ENCODE peak calls at places on chromosomes 5 and 9, in seven cellular contexts. M is astrocyte of the spinal cord, P is PC-3, X is GM23338, V is GM12864, Z is endothelial cell, F is GM12865. R is an unnamed sample.
A peak's percentile ranks its signal among the peaks of the same experiment; 100 is the strongest.

GRCh38 chr5:177402271-177403043 is 2.0 kb upstream of the PFN3 start:
- DNase-seq in M (no peak), P (peak; percentile 88), X (peak; percentile 97), V (no peak), Z (peak; percentile 61), F (peak; percentile 74), R (peak; percentile 93)

GRCh38 chr9:97475079-97475478 is 26.4 kb upstream of the TMOD1 start:
- DNase-seq in M (peak; percentile 10), P (peak; percentile 39), X (no peak), V (no peak), Z (no peak), F (no peak), R (no peak)

GRCh38 chr9:108290839-108291585 is 564.8 kb downstream of the ACTL7B start:
- DNase-seq in M (peak; percentile 3), P (no peak), X (no peak), V (no peak), Z (no peak), F (peak; percentile 40), R (no peak)

GRCh38 chr9:92633879-92634278 is 36.1 kb downstream of the IPPK start:
- DNase-seq in M (no peak), P (no peak), X (no peak), V (no peak), Z (no peak), F (no peak), R (no peak)

GRCh38 chr5:1103505-1104326 is 8.1 kb downstream of the SLC12A7 start:
- DNase-seq in M (no peak), P (no peak), X (no peak), V (no peak), Z (no peak), F (no peak), R (no peak)

GRCh38 chr9:100652850-100653249 is 75.0 kb downstream of the CAVIN4 start:
- DNase-seq in M (no peak), P (no peak), X (no peak), V (no peak), Z (no peak), F (no peak), R (no peak)

GRCh38 chr5:167511-167910 is 23.8 kb upstream of the LRRC14B start:
- DNase-seq in M (no peak), P (no peak), X (no peak), V (no peak), Z (no peak), F (no peak), R (no peak)

GRCh38 chr9:134433909-134434895 is 107.9 kb downstream of the RXRA start:
- DNase-seq in M (no peak), P (no peak), X (no peak), V (no peak), Z (no peak), F (no peak), R (no peak)

GRCh38 chr9:21317956-21318923 is 13.1 kb upstream of the IFNA5 start:
- DNase-seq in M (peak; percentile 55), P (peak; percentile 64), X (peak; percentile 67), V (no peak), Z (peak; percentile 38), F (peak; percentile 57), R (peak; percentile 19)

GRCh38 chr5:52994266-52994665 is 5.1 kb downstream of the ITGA2 start:
- DNase-seq in M (no peak), P (no peak), X (no peak), V (no peak), Z (no peak), F (no peak), R (no peak)

GRCh38 chr5:67233075-67233474 is 36.5 kb upstream of the CD180 start:
- DNase-seq in M (peak; percentile 61), P (no peak), X (peak; percentile 57), V (no peak), Z (no peak), F (no peak), R (no peak)

GRCh38 chr9:104778802-104779201 is 14.9 kb downstream of the NIPSNAP3B start:
- DNase-seq in M (no peak), P (no peak), X (no peak), V (no peak), Z (no peak), F (no peak), R (no peak)

GRCh38 chr5:102772273-102772672 is 17.2 kb downstream of the PAM start:
- DNase-seq in M (no peak), P (no peak), X (no peak), V (no peak), Z (no peak), F (no peak), R (no peak)

GRCh38 chr9:18829858-18830257 is 203.2 kb downstream of the SAXO1 start:
- DNase-seq in M (peak; percentile 78), P (no peak), X (no peak), V (no peak), Z (no peak), F (no peak), R (no peak)

GRCh38 chr5:107542428-107542827 is 128.3 kb downstream of the EFNA5 start:
- DNase-seq in M (peak; percentile 92), P (peak; percentile 96), X (no peak), V (no peak), Z (no peak), F (peak; percentile 81), R (peak; percentile 89)

GRCh38 chr5:135189024-135189423 is 155.0 kb upstream of the PITX1 start:
- DNase-seq in M (no peak), P (no peak), X (no peak), V (no peak), Z (no peak), F (no peak), R (no peak)

GRCh38 chr5:82306151-82306550 is 28.0 kb upstream of the RPS23 start:
- DNase-seq in M (no peak), P (no peak), X (no peak), V (no peak), Z (no peak), F (no peak), R (no peak)

GRCh38 chr9:131876486-131876885 is 136.6 kb upstream of the RAPGEF1 start:
- DNase-seq in M (no peak), P (no peak), X (no peak), V (no peak), Z (no peak), F (no peak), R (no peak)

GRCh38 chr5:53048248-53048647 is 59.1 kb downstream of the ITGA2 start:
- DNase-seq in M (no peak), P (no peak), X (no peak), V (no peak), Z (no peak), F (no peak), R (no peak)

GRCh38 chr5:55911784-55912653 is 60.9 kb downstream of the IL31RA start:
- DNase-seq in M (peak; percentile 28), P (no peak), X (no peak), V (no peak), Z (no peak), F (no peak), R (no peak)
- TF ChIP-seq CTCF in M (no peak), P (peak; percentile 14), X (no peak), V (no peak), Z (no peak), F (no peak), R (no peak)

GRCh38 chr5:143218563-143219170 is 184.8 kb downstream of the NR3C1 start:
- DNase-seq in M (no peak), P (no peak), X (no peak), V (no peak), Z (no peak), F (peak; percentile 51), R (no peak)

GRCh38 chr5:143217065-143217803 is 186.3 kb downstream of the NR3C1 start:
- DNase-seq in M (no peak), P (no peak), X (no peak), V (no peak), Z (no peak), F (peak; percentile 71), R (peak; percentile 29)

GRCh38 chr5:143216211-143216610 is 187.3 kb downstream of the NR3C1 start:
- DNase-seq in M (no peak), P (no peak), X (no peak), V (no peak), Z (no peak), F (peak; percentile 56), R (no peak)

GRCh38 chr5:143219696-143220095 is 183.8 kb downstream of the NR3C1 start:
- DNase-seq in M (no peak), P (no peak), X (no peak), V (no peak), Z (no peak), F (no peak), R (no peak)

DNA sequence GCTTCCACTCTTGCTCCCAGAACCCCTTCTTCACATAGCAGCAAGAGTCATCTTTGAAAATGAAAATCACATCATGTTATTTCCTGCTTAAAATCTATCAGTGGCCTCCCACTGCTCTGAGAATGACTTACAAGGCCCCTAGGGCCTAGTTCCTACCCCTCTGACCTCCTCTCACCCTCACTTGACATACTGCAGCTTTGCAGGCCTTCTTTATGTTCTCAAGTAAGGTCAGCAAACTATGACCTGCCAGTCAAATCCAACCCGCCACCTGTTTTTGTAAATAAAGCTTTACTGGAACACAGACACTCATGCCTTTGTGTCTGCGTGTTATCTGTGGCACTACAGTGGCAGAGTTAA is 185.7 kb downstream of the NR3C1 start:
- DNase-seq in M (no peak), P (no peak), X (no peak), V (no peak), Z (no peak), F (peak; percentile 90), R (no peak)
- TF ChIP-seq CTCF in M (no peak), P (no peak), X (no peak), V (no peak), Z (no peak), F (no peak), R (no peak)

GRCh38 chr5:78537406-78537805 is 111.2 kb downstream of the LHFPL2 start:
- DNase-seq in M (no peak), P (no peak), X (no peak), V (no peak), Z (no peak), F (no peak), R (no peak)

GRCh38 chr5:78536797-78537196 is 111.8 kb downstream of the LHFPL2 start:
- DNase-seq in M (no peak), P (no peak), X (no peak), V (no peak), Z (no peak), F (no peak), R (no peak)

GRCh38 chr5:78538240-78538850 is 110.2 kb downstream of the LHFPL2 start:
- DNase-seq in M (no peak), P (no peak), X (no peak), V (no peak), Z (no peak), F (no peak), R (no peak)

GRCh38 chr5:78540335-78541057 is 108.1 kb downstream of the LHFPL2 start:
- DNase-seq in M (no peak), P (no peak), X (no peak), V (no peak), Z (no peak), F (no peak), R (no peak)

GRCh38 chr5:78537821-78538220 is 110.8 kb downstream of the LHFPL2 start:
- DNase-seq in M (peak; percentile 66), P (peak; percentile 65), X (peak; percentile 76), V (no peak), Z (no peak), F (peak; percentile 52), R (peak; percentile 42)
- TF ChIP-seq CTCF in M (peak; percentile 61), P (peak; percentile 62), X (peak; percentile 55), V (peak; percentile 49), Z (no peak), F (peak; percentile 45), R (no peak)

GRCh38 chr9:95574176-95574575 is 57.4 kb upstream of the PTCH1 start:
- DNase-seq in M (no peak), P (no peak), X (no peak), V (no peak), Z (no peak), F (no peak), R (no peak)
- TF ChIP-seq CTCF in M (no peak), P (no peak), X (no peak), V (peak; percentile 36), Z (no peak), F (peak; percentile 2), R (no peak)